ENCODE peak calls at places on chromosomes 3 and 15, in four cellular contexts. D is neuronal stem cell, B is fibroblast of lung, L is MM.1S. X is an unnamed sample.

GRCh38 chr3:7630351-7630911 is 769.5 kb downstream of the GRM7 start:
- DNase-seq in D (no peak), B (peak), L (no peak), X (no peak)

GRCh38 chr3:129312671-129313414 is 34.2 kb downstream of the HMCES start:
- DNase-seq in D (no peak), B (peak), L (peak), X (peak)

GRCh38 chr3:155270485-155271342 is 22.8 kb downstream of the STRIT1 start:
- DNase-seq in D (no peak), B (peak), L (peak), X (peak)

GRCh38 chr3:74409066-74409465 is 205.4 kb downstream of the CNTN3 start:
- DNase-seq in D (no peak), B (no peak), L (no peak), X (no peak)

GRCh38 chr3:16122155-16122554 is 52.3 kb upstream of the GALNT15 start:
- DNase-seq in D (no peak), B (no peak), L (no peak), X (no peak)

GRCh38 chr3:11447584-11448200 is 175.5 kb downstream of the ATG7 start:
- DNase-seq in D (no peak), B (no peak), L (no peak), X (no peak)

GRCh38 chr15:73378089-73378488 is 9.3 kb upstream of the HCN4 start:
- DNase-seq in D (no peak), B (no peak), L (no peak), X (no peak)

GRCh38 chr3:134253475-134254231 is 3.0 kb upstream of the RYK start:
- DNase-seq in D (no peak), B (no peak), L (no peak), X (no peak)

GRCh38 chr3:177085784-177086183 is 111.5 kb downstream of the TBL1XR1 start:
- DNase-seq in D (no peak), B (no peak), L (no peak), X (no peak)

GRCh38 chr15:60077581-60078359 is 73.7 kb downstream of the FOXB1 start:
- DNase-seq in D (no peak), B (no peak), L (no peak), X (peak)

GRCh38 chr15:39692464-39693327 is 89.9 kb downstream of the FSIP1 start:
- DNase-seq in D (peak), B (peak), L (no peak), X (no peak)

GRCh38 chr3:12235691-12236090 is 53.2 kb upstream of the PPARG start:
- DNase-seq in D (no peak), B (peak), L (no peak), X (no peak)

DNA sequence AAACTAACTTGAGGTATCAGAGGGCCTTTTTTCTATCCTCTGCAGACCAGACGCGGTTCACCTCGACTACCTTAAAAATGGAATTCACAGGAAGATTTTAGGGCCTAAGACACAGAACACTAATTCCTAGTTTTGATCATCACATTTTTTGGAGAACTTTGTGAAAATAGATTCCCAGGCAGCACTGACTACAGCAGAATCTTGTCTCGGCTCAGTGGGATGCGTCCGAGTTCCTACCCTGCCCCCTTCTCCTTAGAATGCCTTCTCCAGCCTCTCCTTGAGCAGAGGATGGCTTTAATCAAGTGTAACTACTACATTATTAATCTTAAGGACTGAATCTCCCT is 393 bp upstream of the TERC start:
- DNase-seq in D (no peak), B (no peak), L (no peak), X (no peak)
- H2AFZ ChIP-seq in D (peak), B (peak), L (peak), X (peak)

DNA sequence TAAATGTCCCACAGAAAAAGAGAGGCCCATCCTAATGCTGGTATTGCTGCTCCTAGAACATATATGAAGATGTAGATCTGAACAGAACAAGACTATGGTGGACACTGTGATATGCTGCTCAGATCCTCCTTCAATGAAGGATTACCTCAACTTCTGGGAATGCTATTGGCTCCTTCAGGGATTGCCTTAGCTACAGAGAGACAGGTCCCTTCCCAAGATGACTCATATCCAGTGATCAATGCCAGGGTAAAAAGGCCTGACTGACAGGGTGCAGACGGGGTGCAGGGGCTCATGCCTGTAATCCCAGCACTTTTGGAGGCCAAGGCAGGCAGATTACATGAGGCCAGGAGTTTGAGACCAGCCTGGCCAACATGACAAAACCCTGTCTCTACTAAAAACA is 20.5 kb upstream of the STAG1 start:
- DNase-seq in D (no peak), B (peak), L (no peak), X (no peak)
- H3K4me2 ChIP-seq in D (no peak), B (no peak), L (no peak), X (no peak)

DNA sequence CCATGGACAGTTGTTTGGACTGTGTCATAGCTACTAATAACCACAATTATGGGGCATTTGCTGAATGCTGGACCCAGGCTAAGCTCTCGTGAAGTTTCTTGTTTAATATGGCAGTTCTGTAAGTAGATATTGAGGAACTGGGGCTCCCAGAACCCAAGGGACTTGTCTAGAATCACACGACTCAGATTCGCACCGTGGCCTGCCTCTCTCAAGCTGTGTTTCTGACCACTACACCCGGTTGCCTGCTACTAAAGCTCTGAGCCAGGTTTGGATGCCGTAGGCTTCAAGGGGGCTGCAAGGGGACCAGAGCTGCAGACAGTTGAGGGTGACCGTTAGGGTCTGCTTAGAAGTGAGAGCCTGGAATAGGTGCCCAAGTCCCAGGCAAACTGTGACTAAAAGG is 11.5 kb downstream of the TEX264 start:
- DNase-seq in D (no peak), B (no peak), L (no peak), X (no peak)
- H2AFZ ChIP-seq in D (no peak), B (no peak), L (no peak), X (no peak)

DNA sequence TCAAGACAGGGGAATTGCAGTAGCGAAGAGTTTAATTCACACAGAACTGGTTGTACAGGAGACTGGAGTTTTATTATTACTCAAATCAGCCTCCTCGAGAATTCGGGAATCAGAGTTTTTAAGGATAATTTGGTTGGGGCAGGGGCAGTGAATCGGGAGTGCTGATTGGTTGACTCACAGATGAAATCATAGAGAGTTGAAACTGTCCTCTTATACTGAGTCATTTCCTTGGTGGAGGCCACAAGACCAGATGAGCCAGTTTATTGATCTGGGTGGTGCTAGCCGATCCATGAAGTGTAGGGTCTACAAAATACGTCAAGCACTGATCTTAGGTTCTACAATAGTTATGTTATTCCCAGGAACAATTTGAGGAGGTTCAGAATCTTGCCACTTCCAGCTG is 5.3 kb upstream of the ZNF770 start:
- DNase-seq in D (no peak), B (no peak), L (no peak), X (no peak)
- H3K4me2 ChIP-seq in D (no peak), B (no peak), L (peak), X (no peak)

GRCh38 chr15:90619468-90619867 is 89.7 kb downstream of the CRTC3 start:
- DNase-seq in D (no peak), B (no peak), L (no peak), X (no peak)
- H2AFZ ChIP-seq in D (no peak), B (no peak), L (no peak), X (no peak)

GRCh38 chr15:69531302-69532027 is 78.8 kb downstream of the RPLP1 start:
- DNase-seq in D (no peak), B (no peak), L (no peak), X (no peak)
- H3K4me2 ChIP-seq in D (no peak), B (no peak), L (no peak), X (no peak)

DNA sequence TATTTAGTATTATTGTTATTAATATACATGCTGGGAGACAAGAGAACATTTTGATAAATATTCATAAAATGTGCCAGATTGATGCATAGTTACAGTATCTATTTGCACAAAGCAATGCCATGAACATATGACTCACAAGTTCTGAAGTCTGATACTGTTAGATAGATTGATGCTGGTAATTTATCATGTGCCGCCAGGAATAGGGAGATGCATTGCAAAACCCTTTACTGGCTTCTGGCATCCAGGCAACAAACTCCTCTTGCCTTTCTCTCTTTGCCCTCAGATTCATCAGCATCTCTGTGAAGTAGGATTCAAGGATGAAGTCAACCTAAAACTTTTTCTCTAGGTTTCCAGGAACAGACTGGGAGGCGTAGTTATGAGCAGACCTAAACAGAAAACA is 41.0 kb upstream of the SLC25A26 start:
- DNase-seq in D (no peak), B (no peak), L (no peak), X (no peak)
- H2AFZ ChIP-seq in D (no peak), B (no peak), L (no peak), X (no peak)

X was measured in DND-41.